ENCODE peak calls at places on chromosomes 7 and 10, in seven cellular contexts. G is sigmoid colon, O is stomach, P is A549, F is esophagus squamous epithelium, I is adrenal gland, E is heart left ventricle. L is an unnamed sample.

GRCh38 chr10:122103592-122103991 is 114.6 kb downstream of the TACC2 start:
- DNase-seq in F (no peak), P (no peak), E (no peak), O (no peak), G (peak; percentile 56), I (no peak), L (no peak)

GRCh38 chr10:44233561-44234470 is 151.1 kb downstream of the CXCL12 start:
- DNase-seq in F (no peak), E (peak; percentile 49), P (no peak), O (peak; percentile 29), G (peak; percentile 86), I (no peak), L (no peak)

GRCh38 chr7:50363327-50364060 is 59.0 kb downstream of the IKZF1 start:
- DNase-seq in G (no peak), E (no peak), O (no peak), P (no peak), F (no peak), I (no peak), L (no peak)

GRCh38 chr7:45199506-45199905 is 41.9 kb downstream of the RAMP3 start:
- DNase-seq in I (no peak), F (no peak), O (no peak), G (no peak), P (no peak), E (no peak), L (no peak)

GRCh38 chr7:155276800-155277375 is 20.8 kb upstream of the INSIG1 start:
- DNase-seq in O (no peak), E (no peak), I (no peak), G (peak; percentile 37), P (no peak), F (no peak), L (no peak)

GRCh38 chr10:79399242-79399831 is 46.1 kb downstream of the ZCCHC24 start:
- DNase-seq in O (peak; percentile 81), E (peak; percentile 93), F (no peak), I (peak; percentile 51), G (peak; percentile 98), P (no peak), L (peak; percentile 93)

GRCh38 chr7:29289156-29290021 is 94.8 kb downstream of the CHN2 start:
- DNase-seq in F (no peak), G (no peak), P (no peak), E (no peak), O (no peak), I (no peak), L (no peak)

GRCh38 chr10:16923726-16924125 is 106.5 kb upstream of the RSU1 start:
- DNase-seq in E (no peak), I (no peak), G (no peak), P (no peak), O (no peak), F (no peak), L (no peak)

GRCh38 chr10:23886355-23886754 is 322.6 kb upstream of the KIAA1217 start:
- DNase-seq in F (no peak), G (no peak), O (no peak), I (no peak), E (no peak), P (peak; percentile 5), L (no peak)

GRCh38 chr7:128853691-128854298 is 8.9 kb upstream of the ATP6V1F start:
- DNase-seq in I (no peak), G (no peak), E (no peak), O (no peak), F (no peak), P (no peak), L (no peak)

GRCh38 chr7:97751566-97751965 is 19.7 kb downstream of the TAC1 start:
- DNase-seq in F (no peak), E (no peak), O (no peak), P (no peak), G (no peak), I (no peak), L (no peak)

GRCh38 chr7:104852386-104852785 is 161.6 kb upstream of the KMT2E start:
- DNase-seq in O (no peak), F (no peak), P (no peak), E (no peak), G (no peak), I (no peak), L (no peak)

GRCh38 chr10:28554952-28555351 is 22.0 kb downstream of the WAC start:
- DNase-seq in I (no peak), F (no peak), O (no peak), G (no peak), E (no peak), P (no peak), L (no peak)

GRCh38 chr7:102466097-102466496 is 1.3 kb downstream of the LRWD1 start:
- DNase-seq in O (no peak), E (no peak), I (no peak), G (no peak), P (no peak), F (no peak), L (no peak)

GRCh38 chr10:86283466-86284287 is 82.9 kb downstream of the GRID1 start:
- DNase-seq in O (peak; percentile 3), E (no peak), P (no peak), I (no peak), G (no peak), F (no peak), L (no peak)

GRCh38 chr7:34354906-34355305 is 303.1 kb upstream of the NPSR1 start:
- DNase-seq in O (no peak), F (no peak), I (no peak), G (no peak), E (no peak), P (no peak), L (no peak)

GRCh38 chr10:92572362-92573090 is 1.4 kb downstream of the IDE start:
- DNase-seq in O (no peak), P (no peak), E (no peak), G (no peak), F (no peak), I (no peak), L (no peak)

GRCh38 chr10:131790021-131790420 is 110.8 kb upstream of the PPP2R2D start:
- DNase-seq in O (peak; percentile 15), E (no peak), G (peak; percentile 19), I (no peak), F (no peak), P (peak; percentile 78), L (no peak)

GRCh38 chr10:93299606-93300353 is 182.4 kb downstream of the MYOF start:
- DNase-seq in O (no peak), I (no peak), E (no peak), F (no peak), G (no peak), P (no peak), L (no peak)

GRCh38 chr7:72336382-72336886 is 75.7 kb downstream of the CALN1 start:
- DNase-seq in O (no peak), G (no peak), F (no peak), I (peak; percentile 28), P (no peak), E (no peak), L (no peak)
- H3K9me3 ChIP-seq in O (peaks cover 4% of the 10 kb centered on the region), G (no peaks in the 10 kb centered on the region), F (no peaks in the 10 kb centered on the region), I (no peaks in the 10 kb centered on the region), P (no peaks in the 10 kb centered on the region), E (no peaks in the 10 kb centered on the region), L (no peaks in the 10 kb centered on the region)

GRCh38 chr10:97869091-97870042 is 19.7 kb downstream of the GOLGA7B start:
- DNase-seq in I (peak; percentile 81), G (peak; percentile 85), F (peak; percentile 26), E (peak; percentile 79), P (peak; percentile 89), O (peak; percentile 87), L (peak; percentile 38)
- TF ChIP-seq POLR2A in I (no peak), G (no peak), F (no peak), E (no peak), P (peak; percentile 38), O (no peak), L (no peak)

GRCh38 chr10:42519761-42520460 is 118.5 kb downstream of the ZNF33B start:
- DNase-seq in O (no peak), E (no peak), G (no peak), F (no peak), P (peak; percentile 11), I (no peak), L (no peak)
- H3K9me3 ChIP-seq in O (peaks cover 100% of the 10 kb centered on the region), E (peaks cover 97% of the 10 kb centered on the region), G (peaks cover 91% of the 10 kb centered on the region), F (peaks cover 24% of the 10 kb centered on the region), P (peaks cover 92% of the 10 kb centered on the region), I (peaks cover 80% of the 10 kb centered on the region), L (peaks cover 48% of the 10 kb centered on the region)

GRCh38 chr7:150631866-150632864 is at the start of gene GIMAP6:
- DNase-seq in F (no peak), P (no peak), O (no peak), E (peak; percentile 49), G (no peak), I (no peak), L (no peak)

GRCh38 chr7:150633926-150634325 is 1.7 kb upstream of the GIMAP6 start:
- DNase-seq in I (no peak), F (no peak), O (no peak), G (no peak), P (no peak), E (no peak), L (no peak)

GRCh38 chr7:150631084-150631824 is 931 bp downstream of the GIMAP6 start:
- DNase-seq in P (no peak), O (no peak), G (no peak), I (no peak), E (peak; percentile 56), F (no peak), L (no peak)

GRCh38 chr7:150627959-150628358 is 4.2 kb downstream of the GIMAP6 start:
- DNase-seq in G (no peak), F (no peak), E (no peak), I (no peak), O (no peak), P (no peak), L (no peak)

DNA sequence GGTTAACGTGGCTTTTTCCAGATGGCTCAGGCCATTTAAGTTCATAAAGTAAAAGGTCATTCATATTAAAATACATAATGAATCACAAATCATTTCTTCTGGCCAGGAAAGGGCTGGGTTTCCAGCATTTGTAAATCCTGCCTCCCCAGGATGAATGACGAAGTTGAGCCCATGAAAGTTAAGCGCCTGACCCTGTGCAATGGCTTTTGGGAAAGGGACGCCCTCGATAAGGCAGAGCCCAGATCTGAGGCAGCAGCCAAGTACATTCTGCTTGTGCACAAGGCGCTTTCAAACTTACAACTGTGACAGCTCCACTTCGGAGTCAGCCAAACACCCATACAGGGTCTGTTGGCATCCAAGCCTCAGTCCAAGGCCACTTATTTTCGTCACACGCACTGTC is 2.8 kb downstream of the GIMAP6 start:
- DNase-seq in E (peak; percentile 84), O (no peak), G (no peak), F (no peak), I (no peak), P (no peak), L (no peak)
- TF ChIP-seq POLR2A in E (peak; percentile 64), O (no peak), G (no peak), F (no peak), I (no peak), P (no peak), L (no peak)

DNA sequence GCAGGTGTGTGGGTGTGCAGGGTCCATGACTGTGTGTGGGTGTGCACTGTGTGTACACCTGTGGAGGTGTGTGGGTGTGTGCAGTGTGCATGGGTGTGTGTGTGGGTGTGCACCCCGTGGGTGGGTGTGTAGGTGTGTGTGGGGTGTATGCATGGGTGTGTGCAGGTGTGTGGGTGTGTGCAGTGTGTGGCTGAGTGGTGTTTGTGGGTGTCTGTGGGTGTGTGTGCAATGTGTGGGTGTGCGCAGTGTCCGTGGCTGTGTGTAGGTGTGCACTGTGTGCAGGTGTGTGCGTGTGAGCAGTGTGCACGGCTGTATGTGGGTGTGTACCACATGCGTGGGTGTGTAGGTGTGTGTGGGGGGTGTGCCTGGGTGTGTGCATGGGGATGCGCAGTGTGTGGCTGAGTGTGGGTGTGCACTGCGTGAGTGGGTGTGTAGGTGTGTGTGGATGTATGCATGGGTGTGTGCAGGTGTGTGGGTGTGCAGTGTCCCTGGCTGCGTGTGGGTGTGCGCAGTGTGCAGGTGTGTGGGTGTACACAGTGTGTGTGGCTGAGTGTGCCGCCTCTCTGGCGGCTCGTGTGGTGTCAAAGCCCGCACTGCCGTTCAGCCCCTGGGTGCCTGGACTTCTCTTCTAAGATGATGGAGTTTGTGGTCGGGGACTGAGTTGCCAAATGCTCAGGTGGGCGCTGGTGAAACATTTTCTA is 208.3 kb downstream of the DNAJB6 start:
- DNase-seq in P (no peak), O (no peak), F (no peak), I (no peak), G (peak; percentile 39), E (no peak), L (no peak)
- H3K9me3 ChIP-seq in P (no peaks in the 10 kb centered on the region), O (no peaks in the 10 kb centered on the region), F (no peaks in the 10 kb centered on the region), I (no peaks in the 10 kb centered on the region), G (no peaks in the 10 kb centered on the region), E (no peaks in the 10 kb centered on the region), L (no peaks in the 10 kb centered on the region)